ENCODE peak calls at places on chromosomes 16 and 17, in ten cellular contexts. B is psoas muscle; Z is neural progenitor cell; K is amygdala; X is H54; P is GM12864; H is heart left ventricle; T is activated CD8-positive, alpha-beta T cell treated with anti-CD3 and anti-CD28 coated beads, Interleukin-2, amount 10 ng/mL, durations not matched to agents 7 days and 5 days; W is EL; R is stimulated activated CD4-positive, alpha-beta T cell treated with anti-CD3 and anti-CD28 coated beads, TNF-alpha, amount 100 ng/mL, for 24 hours. J is an unnamed sample.

GRCh38 chr16:85515830-85516397 is 97.2 kb upstream of the GSE1 start:
- DNase-seq in B (no peak), W (peak), H (no peak), Z (no peak), R (no peak), P (no peak), X (no peak), K (no peak), T (no peak), J (no peak)

GRCh38 chr17:74822329-74823175 is 37.1 kb downstream of the GRIN2C start:
- DNase-seq in Z (no peak), P (no peak), H (no peak), W (no peak), X (no peak), T (no peak), R (no peak), B (no peak), K (peak), J (no peak)

GRCh38 chr16:30409125-30410060 is 2.0 kb downstream of the ZNF771 start:
- DNase-seq in T (peak), X (peak), H (peak), W (peak), Z (peak), K (no peak), B (peak), R (peak), P (peak), J (peak)

GRCh38 chr17:14772776-14773175 is 471.9 kb downstream of the HS3ST3B1 start:
- DNase-seq in X (no peak), W (no peak), H (no peak), P (no peak), R (no peak), K (no peak), Z (no peak), B (no peak), T (no peak), J (no peak)

GRCh38 chr16:626174-626765 is 4.5 kb upstream of the WFIKKN1 start:
- DNase-seq in X (no peak), W (no peak), Z (no peak), B (peak), H (no peak), K (no peak), P (no peak), T (no peak), R (no peak), J (no peak)

GRCh38 chr16:69118468-69118867 is 13.0 kb downstream of the HAS3 start:
- DNase-seq in K (no peak), Z (no peak), W (no peak), R (no peak), T (no peak), B (no peak), P (no peak), H (no peak), X (no peak), J (no peak)

GRCh38 chr17:16943541-16944333 is 28.2 kb downstream of the TNFRSF13B start:
- DNase-seq in R (no peak), H (no peak), Z (no peak), K (no peak), W (no peak), P (no peak), T (no peak), X (no peak), B (no peak), J (no peak)

GRCh38 chr16:84454611-84455010 is 49.8 kb downstream of the MEAK7 start:
- DNase-seq in H (no peak), K (no peak), R (no peak), B (no peak), X (no peak), W (no peak), Z (no peak), T (no peak), P (no peak), J (no peak)

GRCh38 chr17:4362141-4362540 is 4.3 kb downstream of the UBE2G1 start:
- DNase-seq in P (no peak), H (no peak), X (no peak), Z (no peak), K (no peak), T (no peak), B (no peak), W (no peak), R (no peak), J (no peak)

GRCh38 chr17:26792486-26792885 is 501.4 kb upstream of the WSB1 start:
- DNase-seq in R (no peak), H (no peak), B (no peak), K (no peak), T (no peak), Z (no peak), P (peak), X (no peak), W (peak), J (peak)

GRCh38 chr16:4673387-4674046 is 19.8 kb upstream of the NUDT16L1 start:
- DNase-seq in T (no peak), R (no peak), W (no peak), Z (no peak), B (no peak), P (no peak), H (peak), K (no peak), X (no peak), J (no peak)

GRCh38 chr17:77194179-77194578 is 53.4 kb downstream of the SEC14L1 start:
- DNase-seq in Z (no peak), X (no peak), W (no peak), H (no peak), T (no peak), P (no peak), B (no peak), R (no peak), K (no peak), J (no peak)

GRCh38 chr16:67199808-67200198 is 872 bp downstream of the ELMO3 start:
- DNase-seq in Z (peak), W (no peak), P (no peak), B (no peak), K (no peak), T (no peak), R (no peak), H (no peak), X (no peak), J (no peak)

GRCh38 chr16:2815299-2815771 is 1.7 kb upstream of the PRSS21 start:
- DNase-seq in P (no peak), Z (no peak), X (no peak), H (no peak), R (no peak), B (no peak), W (no peak), K (no peak), T (no peak), J (no peak)

GRCh38 chr16:75420987-75421819 is 12.1 kb downstream of the CFDP1 start:
- DNase-seq in B (peak), T (peak), Z (peak), W (peak), K (no peak), P (no peak), H (peak), X (no peak), R (no peak), J (no peak)

GRCh38 chr16:19223235-19223847 is 55.3 kb downstream of the SYT17 start:
- DNase-seq in W (peak), P (no peak), T (peak), X (no peak), K (no peak), H (no peak), Z (peak), B (no peak), R (no peak), J (peak)

GRCh38 chr17:2056221-2057129 is 1.6 kb downstream of the HIC1 start:
- DNase-seq in T (peak), Z (peak), P (no peak), B (peak), W (peak), K (no peak), R (no peak), H (peak), X (no peak), J (no peak)

GRCh38 chr16:2597560-2597902 is 59.7 kb downstream of the PDPK1 start:
- DNase-seq in W (no peak), K (no peak), R (no peak), P (no peak), H (no peak), Z (no peak), X (no peak), B (no peak), T (no peak), J (no peak)

GRCh38 chr16:65745-66144 is 6.7 kb downstream of the RHBDF1 start:
- DNase-seq in K (no peak), Z (peak), X (peak), T (peak), R (peak), P (no peak), H (peak), B (peak), W (peak), J (peak)

GRCh38 chr17:71845354-71845753 is 275.5 kb upstream of the SOX9 start:
- DNase-seq in R (no peak), T (no peak), P (no peak), W (no peak), X (no peak), Z (no peak), H (no peak), K (no peak), B (no peak), J (no peak)

GRCh38 chr16:55033225-55034156 is 102.8 kb downstream of the IRX5 start:
- DNase-seq in Z (no peak), P (no peak), W (no peak), T (no peak), K (no peak), B (no peak), H (no peak), X (no peak), R (no peak), J (no peak)

GRCh38 chr17:57819273-57819672 is 30.6 kb downstream of the MRPS23 start:
- DNase-seq in R (no peak), W (no peak), P (no peak), K (no peak), B (no peak), Z (no peak), T (no peak), X (no peak), H (no peak), J (no peak)

GRCh38 chr16:70269471-70269870 is 17.7 kb upstream of the EXOSC6 start:
- DNase-seq in X (no peak), T (no peak), K (no peak), P (no peak), H (no peak), W (no peak), R (no peak), B (no peak), Z (no peak), J (no peak)

GRCh38 chr16:3036726-3037315 is at the start of gene BICDL2:
- DNase-seq in X (no peak), P (no peak), K (no peak), B (no peak), Z (no peak), R (no peak), H (no peak), W (no peak), T (no peak), J (no peak)

GRCh38 chr16:23967775-23968571 is 132.2 kb downstream of the PRKCB start:
- DNase-seq in W (no peak), Z (no peak), X (no peak), B (no peak), K (no peak), P (no peak), H (no peak), T (no peak), R (no peak), J (no peak)

GRCh38 chr17:48043171-48043570 is 5.0 kb upstream of the NFE2L1 start:
- DNase-seq in B (no peak), W (no peak), X (no peak), R (no peak), Z (no peak), K (no peak), P (no peak), H (no peak), T (no peak), J (no peak)

GRCh38 chr17:68860941-68861340 is 94.3 kb downstream of the ABCA8 start:
- DNase-seq in R (no peak), H (no peak), W (no peak), T (no peak), B (no peak), K (no peak), X (no peak), Z (no peak), P (no peak), J (no peak)

J was measured in Jurkat, Clone E6-1.